ENCODE peak calls at places on chromosome 6, in four cellular contexts. R, D, Q and X are unnamed samples.

GRCh38 chr6:32539839-32540238 is 9.8 kb upstream of the HLA-DRB5 start:
- DNase-seq in D (no peak), R (no peak), Q (no peak), X (no peak)

GRCh38 chr6:135358251-135358821 is 139.2 kb downstream of the AHI1 start:
- DNase-seq in D (no peak), R (no peak), Q (no peak), X (no peak)

GRCh38 chr6:110768057-110768456 is 47.2 kb downstream of the CDK19 start:
- DNase-seq in R (no peak), D (no peak), Q (no peak), X (no peak)

GRCh38 chr6:11830105-11830504 is 51.5 kb upstream of the ADTRP start:
- DNase-seq in R (no peak), Q (peak; percentile 30), D (no peak), X (no peak)

GRCh38 chr6:129938242-129939020 is 77.3 kb upstream of the TMEM244 start:
- DNase-seq in R (no peak), Q (no peak), D (no peak), X (no peak)

GRCh38 chr6:39561536-39562266 is 163.5 kb downstream of the KIF6 start:
- DNase-seq in Q (no peak), R (no peak), D (no peak), X (no peak)

GRCh38 chr6:42404494-42404893 is 47.2 kb downstream of the TRERF1 start:
- DNase-seq in Q (no peak), R (no peak), D (no peak), X (no peak)

GRCh38 chr6:41917528-41917927 is 3.4 kb downstream of the MED20 start:
- DNase-seq in Q (no peak), R (no peak), D (no peak), X (no peak)

GRCh38 chr6:150596439-150596838 is 3.2 kb upstream of the PLEKHG1 start:
- DNase-seq in R (no peak), Q (peak; percentile 45), D (no peak), X (no peak)

GRCh38 chr6:110828396-110828795 is 13.1 kb upstream of the CDK19 start:
- DNase-seq in Q (no peak), R (no peak), D (no peak), X (no peak)

GRCh38 chr6:36946526-36946925 is 8.0 kb upstream of the PI16 start:
- DNase-seq in Q (no peak), D (no peak), R (no peak), X (no peak)

GRCh38 chr6:118319890-118320289 is 228.2 kb upstream of the PLN start:
- DNase-seq in R (no peak), D (no peak), Q (peak; percentile 57), X (no peak)

GRCh38 chr6:69775941-69776340 is 20.9 kb downstream of the LMBRD1 start:
- DNase-seq in D (no peak), R (no peak), Q (no peak), X (no peak)

GRCh38 chr6:151917531-151918329 is 110.2 kb downstream of the ESR1 start:
- DNase-seq in D (no peak), R (no peak), Q (no peak), X (no peak)

GRCh38 chr6:129486333-129486732 is 223.6 kb downstream of the ARHGAP18 start:
- DNase-seq in Q (no peak), R (no peak), D (no peak), X (no peak)

GRCh38 chr6:10403385-10404106 is 11.3 kb downstream of the TFAP2A start:
- DNase-seq in Q (no peak), R (no peak), D (no peak), X (no peak)

DNA sequence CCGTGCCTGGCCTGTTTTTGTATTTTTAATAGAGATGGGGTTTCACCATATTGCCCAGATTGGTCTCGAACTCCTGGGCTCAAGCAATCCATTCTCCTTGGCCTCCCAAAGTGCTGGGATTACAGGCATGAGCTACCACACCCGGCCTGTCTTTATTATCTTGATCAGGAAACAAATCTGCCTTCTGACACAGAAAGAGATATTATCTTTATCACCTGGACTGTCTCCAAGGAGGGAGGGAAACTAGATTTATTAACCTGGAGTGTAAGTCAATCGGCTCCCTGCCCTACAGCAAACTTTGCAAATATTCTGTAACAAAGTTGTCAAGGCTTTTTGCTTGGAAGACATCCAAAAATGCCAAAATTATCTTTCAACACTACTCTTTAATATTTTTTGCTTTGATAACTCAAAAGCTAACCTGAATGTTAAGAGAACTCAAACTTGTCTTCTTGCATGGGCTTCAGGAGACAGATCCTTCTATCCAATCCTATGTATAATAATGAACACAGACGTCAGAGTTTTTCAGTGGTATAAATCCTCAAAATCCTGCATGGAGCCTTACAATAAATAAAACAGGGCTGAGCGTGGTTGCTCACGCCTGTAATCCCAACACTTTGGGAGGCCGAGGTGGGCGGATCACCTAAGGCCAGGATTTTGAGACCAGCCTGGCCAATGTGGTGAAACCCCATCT is 85.0 kb upstream of the LOC128125822 start:
- DNase-seq in Q (no peak), D (no peak), R (no peak), X (no peak)
- H3K27ac ChIP-seq in Q (no peak overlapping the region), D (no peak overlapping the region), R (no peak overlapping the region), X (no peak overlapping the region)

DNA sequence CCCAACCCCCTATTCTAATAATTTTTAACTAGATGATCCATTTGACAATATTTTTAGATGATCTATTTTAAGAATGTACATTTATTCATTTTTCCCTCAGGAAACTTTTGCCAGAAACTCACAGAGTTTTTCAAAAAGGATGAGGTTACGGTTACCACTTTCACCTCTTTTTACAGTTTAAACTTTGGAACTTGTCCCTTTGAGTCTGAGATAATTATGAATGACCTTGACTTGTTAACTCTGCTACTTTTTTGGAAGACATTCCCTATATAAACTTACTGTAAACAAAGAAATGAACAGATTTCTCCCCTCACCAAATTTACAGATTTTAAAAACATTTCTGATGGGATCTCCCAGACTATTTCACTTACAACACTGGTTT is 18.4 kb upstream of the BLOC1S5 start:
- DNase-seq in Q (no peak), D (no peak), R (no peak), X (no peak)
- H3K27ac ChIP-seq in Q (no peak overlapping the region), D (peak overlapping the region; percentile 68), R (no peak overlapping the region), X (no peak overlapping the region)

GRCh38 chr6:34383651-34384304 is 8.7 kb downstream of the NUDT3 start:
- DNase-seq in R (no peak), D (no peak), Q (no peak), X (no peak)
- H3K27ac ChIP-seq in R (no peak overlapping the region), D (peak overlapping the region; percentile 69), Q (no peak overlapping the region), X (no peak overlapping the region)

DNA sequence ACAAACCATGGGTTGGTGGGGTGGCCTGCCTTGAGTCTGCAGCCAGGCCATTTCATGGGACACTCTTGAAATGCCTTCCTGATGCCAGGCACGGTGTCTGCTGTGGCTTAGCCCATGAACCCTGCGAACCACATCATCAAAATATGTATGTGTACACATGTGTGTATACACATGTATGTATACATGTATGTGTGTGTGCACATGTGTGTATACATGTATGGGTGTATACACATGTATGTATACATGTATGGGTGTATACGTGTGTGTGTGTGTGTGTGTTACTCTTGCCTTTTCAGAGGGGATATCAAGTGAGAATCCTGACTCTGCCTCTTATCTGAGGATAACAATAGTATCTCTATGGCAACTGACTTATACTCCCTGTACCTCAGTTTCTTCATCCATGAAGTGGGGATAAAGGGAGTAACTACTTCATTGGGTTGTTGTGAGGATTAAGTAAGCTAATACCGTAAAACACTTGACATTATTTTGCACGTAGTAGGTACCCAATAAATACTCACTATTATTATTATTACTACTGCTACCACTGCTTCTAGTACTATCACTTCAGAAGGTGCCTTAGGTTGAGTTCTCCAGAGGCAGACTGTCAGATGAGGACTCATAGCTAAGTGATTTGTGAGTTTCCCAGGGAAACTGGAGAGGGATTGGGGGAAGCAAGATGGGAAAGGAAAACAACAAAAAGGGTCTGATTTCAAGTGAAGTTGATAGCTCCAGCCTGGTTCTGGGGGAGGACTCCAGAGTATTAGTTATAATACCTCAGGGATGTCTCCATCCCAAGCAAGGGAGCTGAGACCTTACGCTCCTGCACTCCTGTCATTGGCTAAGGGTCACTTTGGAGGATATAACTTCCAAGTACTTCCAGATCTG is 110.5 kb downstream of the VEGFA start:
- DNase-seq in D (no peak), R (no peak), Q (no peak), X (no peak)
- H3K27ac ChIP-seq in D (no peak overlapping the region), R (no peak overlapping the region), Q (no peak overlapping the region), X (no peak overlapping the region)

GRCh38 chr6:43831211-43831610 is 61.2 kb downstream of the VEGFA start:
- DNase-seq in D (no peak), R (no peak), Q (no peak), X (no peak)
- H3K27ac ChIP-seq in D (no peak overlapping the region), R (no peak overlapping the region), Q (no peak overlapping the region), X (no peak overlapping the region)

GRCh38 chr6:157695301-157696030 is 127.6 kb upstream of the SNX9 start:
- DNase-seq in D (no peak), Q (no peak), R (no peak), X (no peak)

GRCh38 chr6:157689875-157690274 is 133.2 kb upstream of the SNX9 start:
- DNase-seq in R (no peak), Q (no peak), D (no peak), X (no peak)

GRCh38 chr6:157690441-157691210 is 132.4 kb upstream of the SNX9 start:
- DNase-seq in D (no peak), R (no peak), Q (no peak), X (no peak)

GRCh38 chr6:157688960-157689599 is 134.0 kb upstream of the SNX9 start:
- DNase-seq in R (no peak), Q (peak; percentile 83), D (no peak), X (no peak)

GRCh38 chr6:157693867-157694266 is 129.2 kb upstream of the SNX9 start:
- DNase-seq in R (no peak), D (no peak), Q (no peak), X (no peak)
- H3K27ac ChIP-seq in R (no peak overlapping the region), D (no peak overlapping the region), Q (no peak overlapping the region), X (no peak overlapping the region)

GRCh38 chr6:30886897-30887255 is 2.6 kb downstream of the DDR1 start:
- DNase-seq in D (no peak), R (no peak), Q (no peak), X (no peak)

GRCh38 chr6:30889921-30890645 is 5.8 kb downstream of the DDR1 start:
- DNase-seq in R (no peak), D (no peak), Q (peak; percentile 87), X (no peak)

GRCh38 chr6:30889138-30889885 is 5.0 kb downstream of the DDR1 start:
- DNase-seq in D (no peak), R (no peak), Q (no peak), X (no peak)

GRCh38 chr6:30887901-30888300 is 3.6 kb downstream of the DDR1 start:
- DNase-seq in Q (no peak), D (no peak), R (no peak), X (no peak)

DNA sequence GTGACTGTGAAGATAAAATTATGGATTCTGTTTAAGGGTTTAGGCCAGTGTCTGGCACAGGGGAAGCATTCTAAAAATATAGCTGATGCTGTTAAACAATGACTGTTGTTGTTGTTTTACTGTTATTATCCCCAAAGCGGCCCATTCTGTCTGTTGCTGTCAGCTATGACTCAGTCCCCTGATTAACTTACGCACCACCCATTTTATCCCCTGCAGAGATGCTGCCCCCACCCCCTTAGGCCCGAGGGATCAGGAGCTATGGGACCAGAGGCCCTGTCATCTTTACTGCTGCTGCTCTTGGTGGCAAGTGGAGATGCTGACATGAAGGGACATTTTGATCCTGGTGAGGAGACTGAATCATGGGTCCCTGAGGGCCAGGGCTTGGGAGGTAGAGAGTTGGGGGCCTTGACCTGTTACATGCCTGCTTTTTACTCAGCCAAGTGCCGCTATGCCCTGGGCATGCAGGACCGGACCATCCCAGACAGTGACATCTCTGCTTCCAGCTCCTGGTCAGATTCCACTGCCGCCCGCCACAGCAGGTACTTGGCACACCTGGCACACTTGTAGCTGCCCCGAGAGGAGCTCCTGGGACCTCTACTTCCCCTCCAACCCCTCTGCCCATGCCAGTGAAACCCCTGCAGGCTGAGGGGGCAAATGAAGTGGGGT is 4.3 kb downstream of the DDR1 start:
- DNase-seq in D (no peak), Q (no peak), R (no peak), X (no peak)
- H3K27ac ChIP-seq in D (peak overlapping the region; percentile 58), Q (no peak overlapping the region), R (no peak overlapping the region), X (no peak overlapping the region)

GRCh38 chr6:16739329-16739801 is 21.9 kb downstream of the ATXN1 start:
- DNase-seq in Q (no peak), R (no peak), D (no peak), X (no peak)
- H3K27ac ChIP-seq in Q (no peak overlapping the region), R (no peak overlapping the region), D (peak overlapping the region; percentile 40), X (no peak overlapping the region)